ENCODE peak calls at places on chromosomes 6 and 20, in four cellular contexts. R is mesenteric fat pad; H is stimulated activated CD4-positive, alpha-beta T cell treated with anti-CD3 and anti-CD28 coated beads, TNF-alpha, amount 100 ng/mL, for 1 hour; T is NCI-H1436. F is an unnamed sample.

GRCh38 chr6:169863149-169863525 is 111.7 kb downstream of the ERMARD start:
- DNase-seq in R (peak; percentile 67), H (no peak), T (no peak), F (peak; percentile 77)

GRCh38 chr6:127302728-127303675 is 36.3 kb downstream of the RNF146 start:
- DNase-seq in R (no peak), H (no peak), T (no peak), F (no peak)

GRCh38 chr6:24640166-24640565 is 5.8 kb downstream of the KIAA0319 start:
- DNase-seq in R (no peak), H (no peak), T (no peak), F (no peak)

GRCh38 chr6:4009486-4009885 is 69.5 kb downstream of the FAM217A start:
- DNase-seq in R (no peak), H (no peak), T (no peak), F (no peak)

GRCh38 chr6:147586044-147586443 is 77.6 kb downstream of the SAMD5 start:
- DNase-seq in R (no peak), H (no peak), T (no peak), F (no peak)

GRCh38 chr6:144468709-144469108 is 183.6 kb downstream of the UTRN start:
- DNase-seq in R (no peak), H (no peak), T (no peak), F (no peak)

GRCh38 chr6:71698698-71699097 is 187.7 kb upstream of the RIMS1 start:
- DNase-seq in R (no peak), H (no peak), T (no peak), F (no peak)

GRCh38 chr6:155252581-155252980 is 11.2 kb upstream of the CLDN20 start:
- DNase-seq in R (no peak), H (no peak), T (no peak), F (no peak)

GRCh38 chr6:56849876-56850275 is 105.0 kb upstream of the BEND6 start:
- DNase-seq in R (no peak), H (no peak), T (no peak), F (no peak)

GRCh38 chr20:62627901-62628612 is 14.2 kb upstream of the SLCO4A1 start:
- DNase-seq in R (no peak), H (no peak), T (no peak), F (no peak)

GRCh38 chr20:8786383-8786782 is 282.5 kb upstream of the PLCB4 start:
- DNase-seq in R (no peak), H (no peak), T (no peak), F (no peak)

GRCh38 chr20:62791301-62792181 is 4.7 kb upstream of the MRGBP start:
- DNase-seq in R (no peak), H (no peak), T (peak; percentile 87), F (no peak)

GRCh38 chr6:124962617-124963415 is 579 bp downstream of the RNF217 start:
- DNase-seq in R (no peak), H (no peak), T (no peak), F (no peak)

GRCh38 chr6:73388800-73389512 is 5.7 kb upstream of the DDX43 start:
- DNase-seq in R (no peak), H (no peak), T (no peak), F (no peak)

GRCh38 chr6:139540276-139540675 is 165.8 kb upstream of the CITED2 start:
- DNase-seq in R (no peak), H (peak; percentile 8), T (no peak), F (no peak)

GRCh38 chr6:20479075-20479871 is 55.0 kb upstream of the CDKAL1 start:
- DNase-seq in R (no peak), H (no peak), T (no peak), F (no peak)

GRCh38 chr6:14932485-14933178 is 313.2 kb upstream of the JARID2 start:
- DNase-seq in R (no peak), H (no peak), T (no peak), F (no peak)

GRCh38 chr6:10412948-10413849 is 1.7 kb downstream of the TFAP2A start:
- DNase-seq in R (no peak), H (no peak), T (no peak), F (peak; percentile 95)

GRCh38 chr6:112413805-112414204 is 66.7 kb downstream of the RFPL4B start:
- DNase-seq in R (no peak), H (no peak), T (no peak), F (no peak)

GRCh38 chr6:21150644-21151043 is 442.9 kb upstream of the SOX4 start:
- DNase-seq in R (no peak), H (no peak), T (no peak), F (no peak)

GRCh38 chr20:46772901-46773300 is 63.5 kb downstream of the SLC2A10 start:
- DNase-seq in R (no peak), H (no peak), T (no peak), F (no peak)

GRCh38 chr6:4640139-4640538 is 136.1 kb upstream of the CDYL start:
- DNase-seq in R (no peak), H (no peak), T (no peak), F (no peak)

GRCh38 chr6:64280569-64280968 is 645.0 kb downstream of the PHF3 start:
- DNase-seq in R (no peak), H (no peak), T (peak; percentile 16), F (no peak)

GRCh38 chr20:62699741-62700140 is 8.9 kb upstream of the NTSR1 start:
- DNase-seq in R (no peak), H (no peak), T (no peak), F (no peak)

GRCh38 chr20:4944518-4944917 is 56.8 kb downstream of the SLC23A2 start:
- DNase-seq in R (no peak), H (no peak), T (no peak), F (no peak)

GRCh38 chr6:136365781-136366354 is 76.2 kb upstream of the BCLAF1 start:
- DNase-seq in R (no peak), H (no peak), T (no peak), F (no peak)

GRCh38 chr6:74075323-74075722 is 379.3 kb downstream of the CD109 start:
- DNase-seq in R (no peak), H (no peak), T (no peak), F (no peak)

GRCh38 chr6:91860951-91861350 is 1274.1 kb upstream of the MAP3K7 start:
- DNase-seq in R (no peak), H (no peak), T (no peak), F (no peak)

GRCh38 chr6:85186546-85187170 is 263.2 kb upstream of the NT5E start:
- DNase-seq in R (no peak), H (no peak), T (no peak), F (no peak)

GRCh38 chr20:58570181-58570859 is 55.1 kb upstream of the APCDD1L start:
- DNase-seq in R (no peak), H (no peak), T (no peak), F (no peak)

GRCh38 chr6:30647802-30648460 is 998 bp downstream of the C6orf136 start:
- DNase-seq in R (no peak), H (peak; percentile 39), T (peak; percentile 80), F (no peak)